ENCODE peak calls at places on chromosomes 5 and 9, in nine cellular contexts. B, U, S, I, Y, R, T, N and K are unnamed samples.

GRCh38 chr9:5112109-5112592 is 73.3 kb downstream of the INSL6 start:
- DNase-seq in B (no peak), U (no peak), S (no peak), I (no peak), Y (no peak), R (no peak), T (no peak), N (no peak), K (peak; percentile 63)

GRCh38 chr5:181199881-181200282 is 5.1 kb downstream of the TRIM7 start:
- DNase-seq in B (no peak), U (no peak), S (no peak), I (no peak), Y (no peak), R (peak; percentile 22), T (no peak), N (no peak), K (no peak)

GRCh38 chr5:143583385-143583784 is 179.9 kb upstream of the NR3C1 start:
- DNase-seq in B (no peak), U (no peak), S (no peak), I (no peak), Y (no peak), R (no peak), T (no peak), N (no peak), K (no peak)

GRCh38 chr9:6780690-6781089 is 22.9 kb downstream of the KDM4C start:
- DNase-seq in B (no peak), U (no peak), S (no peak), I (no peak), Y (no peak), R (no peak), T (no peak), N (peak; percentile 2), K (no peak)

GRCh38 chr5:14281746-14282181 is 138.6 kb downstream of the TRIO start:
- DNase-seq in B (no peak), U (no peak), S (no peak), I (no peak), Y (no peak), R (no peak), T (no peak), N (peak; percentile 24), K (no peak)

GRCh38 chr5:85648495-85648894 is 969.2 kb upstream of the COX7C start:
- DNase-seq in B (no peak), U (no peak), S (no peak), I (no peak), Y (no peak), R (no peak), T (no peak), N (no peak), K (no peak)

GRCh38 chr9:739362-739761 is 102.1 kb upstream of the DMRT1 start:
- DNase-seq in B (no peak), U (no peak), S (no peak), I (no peak), Y (no peak), R (no peak), T (no peak), N (no peak), K (no peak)

GRCh38 chr5:170254056-170254455 is 21.3 kb downstream of the C5orf58 start:
- DNase-seq in B (peak; percentile 47), U (no peak), S (no peak), I (peak; percentile 75), Y (no peak), R (no peak), T (no peak), N (peak; percentile 41), K (no peak)

GRCh38 chr9:92151691-92152393 is 36.6 kb upstream of the SPTLC1 start:
- DNase-seq in B (no peak), U (no peak), S (no peak), I (no peak), Y (no peak), R (no peak), T (no peak), N (peak; percentile 62), K (no peak)